ENCODE peak calls at places on chromosomes 11 and 22, in four cellular contexts. One of them, this sample, is unnamed.

GRCh38 chr22:26182723-26183122 is 13.5 kb downstream of the SEZ6L start:
- DNase-seq in Panc1: no peak
- DNase-seq in SK-N-SH: peak; percentile 32
- DNase-seq in spleen: no peak
- DNase-seq in this sample: no peak

GRCh38 chr11:96054870-96055705 is 131.2 kb upstream of the MTMR2 start:
- DNase-seq in SK-N-SH: peak; percentile 38
- DNase-seq in Panc1: peak; percentile 36
- DNase-seq in spleen: no peak
- DNase-seq in this sample: no peak

GRCh38 chr22:29109853-29110252 is 37.0 kb downstream of the KREMEN1 start:
- DNase-seq in SK-N-SH: no peak
- DNase-seq in spleen: no peak
- DNase-seq in Panc1: no peak
- DNase-seq in this sample: no peak

GRCh38 chr11:104614117-104614716 is 284.0 kb downstream of the CASP12 start:
- DNase-seq in Panc1: no peak
- DNase-seq in spleen: no peak
- DNase-seq in SK-N-SH: no peak
- DNase-seq in this sample: no peak

GRCh38 chr22:30634477-30635233 is 926 bp upstream of the SLC35E4 start:
- DNase-seq in spleen: peak; percentile 97
- DNase-seq in Panc1: peak; percentile 73
- DNase-seq in SK-N-SH: peak; percentile 90
- DNase-seq in this sample: peak; percentile 92

GRCh38 chr22:42116848-42117424 is 13.7 kb downstream of the CYP2D6 start:
- DNase-seq in spleen: no peak
- DNase-seq in Panc1: no peak
- DNase-seq in SK-N-SH: no peak
- DNase-seq in this sample: no peak

GRCh38 chr11:65479184-65480145 is 19.4 kb upstream of the MALAT1 start:
- DNase-seq in spleen: no peak
- DNase-seq in SK-N-SH: peak; percentile 60
- DNase-seq in Panc1: no peak
- DNase-seq in this sample: peak; percentile 96

GRCh38 chr22:40123387-40123786 is 54.3 kb upstream of the TNRC6B start:
- DNase-seq in spleen: no peak
- DNase-seq in SK-N-SH: peak; percentile 17
- DNase-seq in Panc1: no peak
- DNase-seq in this sample: no peak

GRCh38 chr11:110147965-110148709 is 54.9 kb downstream of the ZC3H12C start:
- DNase-seq in SK-N-SH: no peak
- DNase-seq in spleen: no peak
- DNase-seq in Panc1: no peak
- DNase-seq in this sample: no peak

GRCh38 chr11:78574386-78575381 is at the start of gene NARS2:
- DNase-seq in SK-N-SH: peak; percentile 97
- DNase-seq in Panc1: peak; percentile 91
- DNase-seq in spleen: peak; percentile 100
- DNase-seq in this sample: peak; percentile 98

GRCh38 chr11:111851636-111852035 is 19.7 kb downstream of the ALG9 start:
- DNase-seq in Panc1: no peak
- DNase-seq in spleen: no peak
- DNase-seq in SK-N-SH: peak; percentile 17
- DNase-seq in this sample: no peak

GRCh38 chr11:19398772-19399542 is 158.2 kb upstream of the E2F8 start:
- DNase-seq in spleen: no peak
- DNase-seq in Panc1: no peak
- DNase-seq in SK-N-SH: no peak
- DNase-seq in this sample: peak; percentile 43

GRCh38 chr11:84157639-84158038 is 871.5 kb upstream of the CCDC90B start:
- DNase-seq in SK-N-SH: no peak
- DNase-seq in spleen: no peak
- DNase-seq in Panc1: no peak
- DNase-seq in this sample: no peak

GRCh38 chr22:47094861-47095330 is 332.4 kb downstream of the TBC1D22A start:
- DNase-seq in Panc1: no peak
- DNase-seq in spleen: no peak
- DNase-seq in SK-N-SH: no peak
- DNase-seq in this sample: no peak

GRCh38 chr11:61113209-61113608 is 10.9 kb downstream of the CD5 start:
- DNase-seq in SK-N-SH: no peak
- DNase-seq in Panc1: no peak
- DNase-seq in spleen: peak; percentile 70
- DNase-seq in this sample: no peak

GRCh38 chr22:40552070-40552469 is 84.4 kb downstream of the MRTFA start:
- DNase-seq in spleen: no peak
- DNase-seq in Panc1: no peak
- DNase-seq in SK-N-SH: no peak
- DNase-seq in this sample: no peak

GRCh38 chr11:69501891-69502860 is 20.7 kb downstream of the LINC01488 start:
- DNase-seq in spleen: peak; percentile 54
- DNase-seq in Panc1: no peak
- DNase-seq in SK-N-SH: peak; percentile 40
- DNase-seq in this sample: no peak

GRCh38 chr11:69504127-69504526 is 22.7 kb downstream of the LINC01488 start:
- DNase-seq in SK-N-SH: no peak
- DNase-seq in Panc1: no peak
- DNase-seq in spleen: peak; percentile 41
- DNase-seq in this sample: no peak

GRCh38 chr11:69508974-69509373 is 27.5 kb downstream of the LINC01488 start:
- DNase-seq in SK-N-SH: no peak
- DNase-seq in spleen: peak; percentile 47
- DNase-seq in Panc1: no peak
- DNase-seq in this sample: no peak

GRCh38 chr11:69501121-69501489 is 19.6 kb downstream of the LINC01488 start:
- DNase-seq in spleen: no peak
- DNase-seq in Panc1: no peak
- DNase-seq in SK-N-SH: no peak
- DNase-seq in this sample: no peak

DNA sequence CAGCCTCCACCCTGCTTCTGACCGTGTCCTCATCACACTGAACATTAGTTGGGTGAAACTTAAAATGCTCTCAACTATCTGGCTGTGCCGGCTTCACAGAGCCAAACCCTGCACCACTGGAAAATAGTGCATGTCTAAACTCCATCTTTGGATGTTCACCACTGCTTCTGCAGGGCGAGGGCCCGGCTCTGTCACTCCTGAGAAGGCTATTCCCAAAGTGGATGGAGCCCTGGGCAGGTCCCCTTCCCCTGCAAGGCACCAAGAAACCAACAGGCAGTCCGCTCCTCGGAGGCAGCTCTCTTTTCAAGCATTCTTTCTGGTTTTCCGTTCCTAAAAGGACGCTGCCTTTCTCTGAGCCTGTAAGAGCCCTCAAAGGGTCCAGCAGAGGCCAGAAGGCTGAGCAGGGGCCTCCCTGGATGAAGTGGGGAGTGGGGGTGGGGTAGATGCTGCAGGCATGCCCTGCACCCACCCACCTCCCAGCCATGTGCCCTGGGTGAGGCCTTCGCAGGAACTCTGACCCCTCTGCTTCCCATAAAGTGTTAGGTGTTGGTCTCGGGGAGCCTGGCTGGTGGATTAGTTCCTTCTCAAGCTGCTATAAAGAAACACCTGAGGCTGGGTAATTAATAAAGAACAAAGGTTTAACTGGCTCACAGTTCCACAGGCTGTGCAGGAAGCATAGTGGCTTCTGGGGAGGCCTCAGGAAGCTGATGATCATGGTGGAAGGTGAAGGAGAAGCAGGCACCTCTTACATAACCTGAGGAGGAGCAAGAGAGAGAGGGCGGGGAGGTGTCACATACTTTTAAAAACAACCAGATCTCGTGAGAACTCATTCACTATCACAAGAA is 23.3 kb downstream of the LINC01488 start:
- DNase-seq in Panc1: no peak
- DNase-seq in spleen: peak; percentile 38
- DNase-seq in SK-N-SH: no peak
- DNase-seq in this sample: no peak
- H3K4me3 ChIP-seq in Panc1: no peak overlapping the region
- H3K4me3 ChIP-seq in spleen: no peak overlapping the region
- H3K4me3 ChIP-seq in SK-N-SH: no peak overlapping the region
- H3K4me3 ChIP-seq in this sample: no peak overlapping the region

GRCh38 chr22:33328789-33329296 is 270.7 kb upstream of the SYN3 start:
- DNase-seq in Panc1: no peak
- DNase-seq in spleen: no peak
- DNase-seq in SK-N-SH: no peak
- DNase-seq in this sample: no peak
- TF ChIP-seq POLR2AphosphoS5 in Panc1: no peak
- TF ChIP-seq POLR2AphosphoS5 in spleen: no peak
- TF ChIP-seq POLR2AphosphoS5 in SK-N-SH: no peak
- TF ChIP-seq POLR2AphosphoS5 in this sample: no peak

DNA sequence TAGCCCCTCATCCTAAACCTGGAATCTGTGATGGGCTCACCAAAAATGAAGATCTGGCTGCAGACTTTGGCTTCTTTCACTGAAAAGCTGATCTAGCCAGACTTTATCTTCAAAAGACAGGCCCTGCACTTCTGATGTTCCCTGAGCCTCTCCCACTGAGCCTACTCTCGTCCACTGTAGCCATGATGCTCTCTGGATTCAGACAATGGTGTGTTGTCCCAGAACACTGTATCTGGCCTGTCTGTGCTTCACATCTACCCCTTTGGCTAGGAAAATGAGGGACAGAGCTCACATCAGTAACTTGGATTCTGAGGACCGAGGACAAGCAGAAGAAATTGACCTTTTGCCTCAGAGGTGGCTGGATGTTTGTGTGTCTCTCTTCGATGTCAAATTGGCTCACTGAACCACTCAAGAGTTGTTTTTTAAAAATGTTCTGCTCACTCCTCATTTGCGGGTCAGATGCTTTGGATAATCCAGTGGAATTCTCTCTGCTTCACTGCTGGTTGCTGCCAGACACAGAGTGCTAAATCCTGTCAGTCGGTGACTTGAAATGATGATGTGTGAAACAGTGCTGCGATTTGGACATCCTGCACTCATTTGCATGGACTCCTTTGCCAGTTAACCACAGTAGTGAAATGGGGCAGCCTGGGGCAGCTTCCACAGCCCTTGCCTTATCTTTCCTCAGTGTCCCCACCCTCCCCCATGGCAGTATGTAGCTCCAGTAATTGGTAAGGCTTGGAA is 67.5 kb downstream of the ARFGAP2 start:
- DNase-seq in SK-N-SH: no peak
- DNase-seq in Panc1: no peak
- DNase-seq in spleen: no peak
- DNase-seq in this sample: no peak
- H3K4me3 ChIP-seq in SK-N-SH: no peak overlapping the region
- H3K4me3 ChIP-seq in Panc1: no peak overlapping the region
- H3K4me3 ChIP-seq in spleen: no peak overlapping the region
- H3K4me3 ChIP-seq in this sample: no peak overlapping the region

GRCh38 chr22:46078241-46079092 is 71.9 kb upstream of the PPARA start:
- DNase-seq in Panc1: no peak
- DNase-seq in SK-N-SH: peak; percentile 68
- DNase-seq in spleen: peak; percentile 76
- DNase-seq in this sample: no peak
- TF ChIP-seq POLR2AphosphoS5 in Panc1: no peak
- TF ChIP-seq POLR2AphosphoS5 in SK-N-SH: peak; percentile 12
- TF ChIP-seq POLR2AphosphoS5 in spleen: peak; percentile 54
- TF ChIP-seq POLR2AphosphoS5 in this sample: peak; percentile 73

GRCh38 chr11:70606248-70606950 is 208.1 kb downstream of the CTTN start:
- DNase-seq in Panc1: no peak
- DNase-seq in SK-N-SH: no peak
- DNase-seq in spleen: no peak
- DNase-seq in this sample: no peak
- H3K4me3 ChIP-seq in Panc1: no peak overlapping the region
- H3K4me3 ChIP-seq in SK-N-SH: no peak overlapping the region
- H3K4me3 ChIP-seq in spleen: no peak overlapping the region
- H3K4me3 ChIP-seq in this sample: no peak overlapping the region

DNA sequence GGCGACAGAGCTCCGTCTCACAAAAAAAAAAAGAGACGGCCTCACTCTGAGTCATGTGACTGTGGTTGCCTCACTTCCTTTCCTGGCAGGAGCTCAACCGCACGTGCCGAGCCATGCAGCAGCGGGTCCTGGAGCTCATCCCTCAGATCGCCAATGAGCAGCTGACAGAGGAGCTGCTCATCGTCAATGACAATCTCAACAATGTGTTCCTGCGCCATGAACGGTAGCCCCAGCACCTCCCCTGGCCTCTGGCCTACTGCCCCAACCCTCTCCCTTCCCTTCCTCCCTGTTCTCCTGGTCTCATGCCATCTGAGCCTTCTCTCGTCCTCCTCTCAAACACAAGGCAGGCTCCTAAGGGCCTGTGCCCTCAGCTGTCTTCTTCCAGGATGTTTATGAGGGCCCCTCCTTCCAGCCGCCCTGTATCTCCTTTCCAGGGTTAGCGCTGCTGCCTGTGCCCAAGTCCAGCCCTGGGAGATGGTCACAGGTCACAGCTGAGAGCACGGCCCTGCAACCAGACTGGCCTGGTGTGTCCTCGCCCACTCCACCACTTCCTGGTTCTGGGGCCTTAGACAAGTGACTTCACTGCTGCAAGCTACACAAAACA is 30.7 kb downstream of the TOM1 start:
- DNase-seq in Panc1: no peak
- DNase-seq in spleen: peak; percentile 92
- DNase-seq in SK-N-SH: no peak
- DNase-seq in this sample: no peak
- TF ChIP-seq POLR2AphosphoS5 in Panc1: no peak
- TF ChIP-seq POLR2AphosphoS5 in spleen: peak; percentile 88
- TF ChIP-seq POLR2AphosphoS5 in SK-N-SH: no peak
- TF ChIP-seq POLR2AphosphoS5 in this sample: peak; percentile 77

DNA sequence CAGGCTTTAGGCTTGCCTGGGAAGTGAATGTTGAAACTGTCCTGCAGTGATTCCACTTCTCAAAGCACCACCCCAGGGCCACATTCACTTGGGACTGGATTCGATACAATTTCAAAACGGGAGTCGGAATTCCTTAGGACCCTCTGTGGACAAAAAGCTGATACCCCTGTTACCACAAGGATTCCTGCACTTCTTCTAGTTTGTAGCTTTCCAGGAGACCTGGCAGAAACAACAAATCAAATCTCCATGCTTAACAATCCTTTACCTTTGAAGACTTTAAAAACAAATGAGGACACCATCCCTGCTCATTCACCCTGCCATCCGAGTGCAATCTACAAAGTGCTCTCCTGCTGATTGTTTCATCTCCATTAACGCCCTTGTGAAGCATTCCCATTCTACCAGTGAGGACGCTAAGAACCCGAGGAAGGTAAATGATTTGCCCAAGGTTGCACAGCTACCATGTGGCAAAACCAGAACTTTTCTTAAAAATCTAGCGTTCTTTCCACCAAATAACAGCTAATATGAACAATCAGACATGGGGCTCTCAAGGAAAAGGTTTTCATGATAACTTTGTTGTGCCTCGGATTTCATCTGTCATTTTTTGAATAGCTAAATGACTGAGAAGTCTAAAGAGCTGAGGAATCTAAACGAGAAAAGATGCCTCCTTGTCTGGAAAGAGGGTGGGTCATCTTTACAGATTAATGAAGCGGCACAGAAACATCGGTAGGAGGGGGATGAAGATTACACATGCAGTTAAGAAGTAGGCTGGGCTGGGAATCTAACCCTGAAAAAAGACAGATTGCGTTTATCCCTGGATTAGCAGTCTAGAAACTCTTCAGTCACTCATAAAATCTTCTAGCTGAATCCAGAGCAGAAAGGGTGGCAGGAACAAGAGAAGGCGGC is 722 bp upstream of the MPZL2 start:
- DNase-seq in spleen: no peak
- DNase-seq in Panc1: no peak
- DNase-seq in SK-N-SH: no peak
- DNase-seq in this sample: no peak
- H3K4me3 ChIP-seq in spleen: no peak overlapping the region
- H3K4me3 ChIP-seq in Panc1: peak overlapping the region; percentile 27
- H3K4me3 ChIP-seq in SK-N-SH: no peak overlapping the region
- H3K4me3 ChIP-seq in this sample: peak overlapping the region; percentile 38